ENCODE peak calls at places on chromosomes 6 and 20, in seven cellular contexts. X is psoas muscle; W is CD8-positive, alpha-beta T cell; P is lower lobe of right lung; F is mucosa of descending colon; Z is thoracic aorta; E is NB4. A is an unnamed sample.

GRCh38 chr20:23293689-23294088 is 56.9 kb upstream of the NXT1 start:
- DNase-seq in X (no peak), W (no peak), P (no peak), F (peak; percentile 25), Z (no peak), E (no peak), A (no peak)

GRCh38 chr6:20933057-20933792 is 399.0 kb downstream of the CDKAL1 start:
- DNase-seq in X (no peak), W (no peak), P (no peak), F (no peak), Z (no peak), E (no peak), A (no peak)

GRCh38 chr6:11908706-11909105 is 103.4 kb upstream of the HIVEP1 start:
- DNase-seq in X (no peak), W (no peak), P (no peak), F (no peak), Z (no peak), E (no peak), A (no peak)

GRCh38 chr6:89605861-89606260 is 32.7 kb downstream of the LYRM2 start:
- DNase-seq in X (no peak), W (no peak), P (no peak), F (no peak), Z (no peak), E (no peak), A (no peak)

GRCh38 chr6:1786455-1787108 is 176.9 kb downstream of the FOXC1 start:
- DNase-seq in X (no peak), W (no peak), P (no peak), F (no peak), Z (no peak), E (no peak), A (no peak)

GRCh38 chr6:170030284-170031095 is 260.4 kb downstream of the DLL1 start:
- DNase-seq in X (no peak), W (no peak), P (no peak), F (peak; percentile 2), Z (no peak), E (no peak), A (no peak)

GRCh38 chr20:21607971-21608735 is 94.3 kb upstream of the NKX2-2 start:
- DNase-seq in X (peak; percentile 26), W (no peak), P (peak; percentile 68), F (peak; percentile 26), Z (no peak), E (no peak), A (no peak)

GRCh38 chr20:32282461-32282860 is 5.0 kb downstream of the KIF3B start:
- DNase-seq in X (no peak), W (no peak), P (no peak), F (no peak), Z (no peak), E (no peak), A (no peak)

GRCh38 chr6:156437084-156437879 is 339.9 kb upstream of the ARID1B start:
- DNase-seq in X (no peak), W (no peak), P (no peak), F (peak; percentile 65), Z (no peak), E (no peak), A (no peak)

GRCh38 chr6:36682328-36683144 is 4.0 kb downstream of the CDKN1A start:
- DNase-seq in X (peak; percentile 51), W (peak; percentile 21), P (peak; percentile 70), F (peak; percentile 82), Z (no peak), E (peak; percentile 49), A (no peak)

GRCh38 chr6:5999688-6000608 is 6.8 kb downstream of the NRN1 start:
- DNase-seq in X (no peak), W (no peak), P (no peak), F (no peak), Z (no peak), E (no peak), A (no peak)

GRCh38 chr6:24495516-24495847 is 713 bp downstream of the ALDH5A1 start:
- DNase-seq in X (peak; percentile 63), W (peak; percentile 33), P (peak; percentile 84), F (peak; percentile 73), Z (peak; percentile 28), E (peak; percentile 78), A (peak; percentile 61)

GRCh38 chr20:38321959-38322598 is 18.1 kb downstream of the BPI start:
- DNase-seq in X (no peak), W (no peak), P (no peak), F (peak; percentile 44), Z (no peak), E (peak; percentile 80), A (peak; percentile 81)

GRCh38 chr20:36629719-36630340 is 16.2 kb downstream of the SLA2 start:
- DNase-seq in X (no peak), W (peak; percentile 50), P (no peak), F (peak; percentile 32), Z (no peak), E (peak; percentile 91), A (no peak)

GRCh38 chr6:160124007-160124406 is 2.4 kb downstream of the SLC22A1 start:
- DNase-seq in X (no peak), W (no peak), P (no peak), F (no peak), Z (no peak), E (no peak), A (no peak)

GRCh38 chr20:35018578-35019371 is 63.1 kb downstream of the MYH7B start:
- DNase-seq in X (no peak), W (no peak), P (no peak), F (no peak), Z (no peak), E (no peak), A (no peak)

GRCh38 chr6:110366241-110366640 is 8.1 kb upstream of the METTL24 start:
- DNase-seq in X (no peak), W (no peak), P (no peak), F (no peak), Z (no peak), E (no peak), A (no peak)

GRCh38 chr6:34324738-34325444 is 67.6 kb downstream of the NUDT3 start:
- DNase-seq in X (peak; percentile 62), W (no peak), P (no peak), F (peak; percentile 20), Z (no peak), E (no peak), A (peak; percentile 78)

GRCh38 chr6:98834060-98835031 is at the start of gene POU3F2:
- DNase-seq in X (peak; percentile 60), W (peak; percentile 36), P (peak; percentile 81), F (peak; percentile 70), Z (peak; percentile 25), E (peak; percentile 60), A (peak; percentile 61)

GRCh38 chr20:11376998-11377397 is 540.7 kb upstream of the BTBD3 start:
- DNase-seq in X (no peak), W (no peak), P (no peak), F (no peak), Z (no peak), E (no peak), A (peak; percentile 19)

GRCh38 chr6:43930440-43931154 is 160.6 kb downstream of the VEGFA start:
- DNase-seq in X (no peak), W (no peak), P (peak; percentile 8), F (no peak), Z (no peak), E (no peak), A (no peak)

GRCh38 chr20:56429496-56429895 is 17.4 kb downstream of the CASS4 start:
- DNase-seq in X (no peak), W (no peak), P (no peak), F (no peak), Z (no peak), E (peak; percentile 63), A (peak; percentile 94)
- H3K4me3 ChIP-seq in X (no peak overlapping the region), W (peak overlapping the region; percentile 56), P (no peak overlapping the region), F (no peak overlapping the region), Z (no peak overlapping the region), E (no peak overlapping the region), A (peak overlapping the region; percentile 5)

GRCh38 chr20:24808616-24809015 is 140.5 kb upstream of the CST7 start:
- DNase-seq in X (no peak), W (no peak), P (peak; percentile 30), F (no peak), Z (no peak), E (no peak), A (no peak)

GRCh38 chr20:24804481-24805206 is 144.4 kb upstream of the CST7 start:
- DNase-seq in X (no peak), W (no peak), P (peak; percentile 6), F (no peak), Z (no peak), E (no peak), A (no peak)

GRCh38 chr20:24805456-24806233 is 143.4 kb upstream of the CST7 start:
- DNase-seq in X (no peak), W (no peak), P (peak; percentile 69), F (no peak), Z (no peak), E (no peak), A (no peak)

GRCh38 chr20:24809606-24810005 is 139.5 kb upstream of the CST7 start:
- DNase-seq in X (no peak), W (no peak), P (peak; percentile 35), F (no peak), Z (no peak), E (no peak), A (no peak)

GRCh38 chr20:24806896-24807676 is 142.0 kb upstream of the CST7 start:
- DNase-seq in X (no peak), W (no peak), P (peak; percentile 27), F (no peak), Z (no peak), E (no peak), A (no peak)
- H3K4me3 ChIP-seq in X (no peak overlapping the region), W (no peak overlapping the region), P (no peak overlapping the region), F (no peak overlapping the region), Z (no peak overlapping the region), E (no peak overlapping the region), A (no peak overlapping the region)

GRCh38 chr6:112160745-112161144 is 73.4 kb downstream of the FAM229B start:
- DNase-seq in X (no peak), W (no peak), P (no peak), F (no peak), Z (no peak), E (no peak), A (no peak)

DNA sequence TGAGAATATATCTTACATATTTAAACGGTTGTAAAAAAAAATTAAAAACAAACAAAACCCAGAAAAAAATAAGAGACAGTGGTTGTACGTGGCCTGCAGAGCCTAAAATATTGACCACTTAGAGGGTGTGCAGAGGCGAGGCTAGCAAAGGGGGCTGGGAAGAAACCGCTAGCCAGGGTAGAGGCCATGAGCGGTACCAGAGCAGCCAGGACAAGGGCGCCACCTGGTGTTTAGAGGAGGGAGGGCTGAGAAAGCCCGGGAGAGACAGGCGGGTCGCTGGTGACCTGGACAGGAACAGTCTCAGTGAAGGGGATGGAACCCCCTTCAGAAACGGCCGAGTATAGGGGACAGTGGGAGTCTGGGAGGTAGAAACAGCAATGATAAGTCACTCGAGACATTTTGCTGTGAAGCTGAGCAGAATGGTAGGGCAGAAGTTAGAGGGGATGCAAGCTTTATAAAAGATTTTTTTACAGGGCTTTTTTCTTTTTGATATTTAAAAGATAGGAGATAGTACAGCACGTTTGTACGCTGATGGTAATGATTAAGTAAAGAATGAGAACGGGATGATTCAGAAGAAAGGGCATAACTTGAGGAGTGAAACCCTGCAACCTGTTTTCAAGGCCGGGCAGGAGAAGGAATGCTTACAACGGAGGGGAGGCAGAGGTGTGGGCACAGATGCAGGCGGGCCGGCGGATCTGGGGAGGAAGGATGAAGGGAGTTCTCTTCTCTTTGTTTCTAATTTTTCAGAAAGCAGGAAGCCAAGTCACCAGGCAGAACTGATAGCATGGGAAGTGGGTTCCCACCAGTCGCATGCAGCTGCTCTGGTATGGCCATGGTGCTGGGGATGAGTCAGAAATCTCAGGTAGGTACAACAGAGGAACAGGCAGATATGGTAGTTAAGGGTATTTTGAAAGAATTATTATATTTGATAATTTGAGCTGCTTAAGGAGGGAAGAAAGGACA is 76.2 kb downstream of the FAM229B start:
- DNase-seq in X (peak; percentile 56), W (peak; percentile 60), P (peak; percentile 76), F (peak; percentile 84), Z (no peak), E (peak; percentile 70), A (peak; percentile 31)
- H3K4me3 ChIP-seq in X (no peak overlapping the region), W (no peak overlapping the region), P (no peak overlapping the region), F (no peak overlapping the region), Z (no peak overlapping the region), E (no peak overlapping the region), A (no peak overlapping the region)

GRCh38 chr6:139370047-139370706 is 4.3 kb downstream of the CITED2 start:
- DNase-seq in X (no peak), W (no peak), P (no peak), F (peak; percentile 17), Z (no peak), E (peak; percentile 84), A (peak; percentile 93)
- H3K4me3 ChIP-seq in X (peak overlapping the region; percentile 80), W (no peak overlapping the region), P (peak overlapping the region; percentile 93), F (no peak overlapping the region), Z (peak overlapping the region; percentile 96), E (peak overlapping the region; percentile 90), A (peak overlapping the region; percentile 66)